ENCODE peak calls at places on chromosomes 4 and X, in eight cellular contexts. W is H54; E is ascending aorta; M is GM12892; C is stimulated activated CD8-positive, alpha-beta memory T cell treated with anti-CD3 and anti-CD28 coated beads, Interleukin-4, amount 100 ng/mL, for 1 hour; N is SW480; Y is AG10803; X is colonic mucosa. K is an unnamed sample.

GRCh38 chrX:7372843-7373525 is 225.0 kb upstream of the PUDP start:
- DNase-seq in W (no peak), E (no peak), M (no peak), C (no peak), N (no peak), Y (peak), X (no peak), K (no peak)

GRCh38 chr4:179372746-179373145 is 1930.5 kb upstream of the AGA start:
- DNase-seq in W (no peak), E (no peak), M (no peak), C (no peak), N (no peak), Y (no peak), X (no peak), K (no peak)

GRCh38 chrX:794311-794710 is 163.7 kb downstream of the SHOX start:
- DNase-seq in W (no peak), E (no peak), M (no peak), C (no peak), N (no peak), Y (no peak), X (no peak), K (no peak)

GRCh38 chr4:59855630-59856352 is 1344.3 kb upstream of the ADGRL3 start:
- DNase-seq in W (no peak), E (no peak), M (no peak), C (no peak), N (no peak), Y (no peak), X (no peak), K (no peak)

GRCh38 chr4:84677093-84677492 is 94.2 kb downstream of the CDS1 start:
- DNase-seq in W (no peak), E (no peak), M (no peak), C (no peak), N (no peak), Y (no peak), X (no peak), K (no peak)

GRCh38 chr4:15250021-15250441 is 177.8 kb upstream of the C1QTNF7 start:
- DNase-seq in W (no peak), E (no peak), M (no peak), C (no peak), N (no peak), Y (peak), X (no peak), K (no peak)

GRCh38 chr4:20298986-20299385 is 47.3 kb downstream of the SLIT2 start:
- DNase-seq in W (no peak), E (no peak), M (no peak), C (no peak), N (no peak), Y (no peak), X (no peak), K (no peak)

GRCh38 chrX:42691196-42691595 is 86.8 kb downstream of the PPP1R2C start:
- DNase-seq in W (no peak), E (no peak), M (no peak), C (no peak), N (no peak), Y (no peak), X (no peak), K (no peak)

GRCh38 chrX:49754238-49754857 is 58.6 kb upstream of the PAGE1 start:
- DNase-seq in W (peak), E (no peak), M (no peak), C (no peak), N (peak), Y (peak), X (peak), K (no peak)

K was measured in left lung.